ENCODE peak calls at places on chromosomes 4 and X, in six cellular contexts. U, X, A, L, K and O are unnamed samples.

GRCh38 chr4:27861381-27861787 is 1000.7 kb downstream of the STIM2 start:
- DNase-seq in U (no peak), X (no peak), A (peak), L (peak), K (no peak), O (no peak)

GRCh38 chrX:97159916-97160800 is 276.4 kb downstream of the RPA4 start:
- DNase-seq in U (no peak), X (no peak), A (peak), L (no peak), K (no peak), O (no peak)

GRCh38 chrX:56025872-56026571 is 206.1 kb upstream of the KLF8 start:
- DNase-seq in U (no peak), X (no peak), A (peak), L (no peak), K (no peak), O (no peak)

GRCh38 chr4:105147226-105148151 is 813 bp downstream of the TET2 start:
- DNase-seq in U (no peak), X (peak), A (peak), L (peak), K (no peak), O (no peak)

GRCh38 chr4:31918891-31919290 is 1198.7 kb downstream of the PCDH7 start:
- DNase-seq in U (no peak), X (no peak), A (no peak), L (no peak), K (no peak), O (no peak)

GRCh38 chrX:20742106-20742505 is 475.4 kb upstream of the RPS6KA3 start:
- DNase-seq in U (no peak), X (no peak), A (no peak), L (no peak), K (no peak), O (no peak)

GRCh38 chrX:6812087-6812486 is 277.2 kb upstream of the VCX3A start:
- DNase-seq in U (no peak), X (no peak), A (no peak), L (no peak), K (no peak), O (no peak)

GRCh38 chr4:7052923-7053715 is 9.9 kb downstream of the TADA2B start:
- DNase-seq in U (no peak), X (no peak), A (no peak), L (no peak), K (no peak), O (no peak)

GRCh38 chr4:165345663-165346417 is 18.4 kb downstream of the MSMO1 start:
- DNase-seq in U (no peak), X (no peak), A (no peak), L (no peak), K (no peak), O (no peak)

GRCh38 chrX:72715546-72715945 is 1.4 kb upstream of the PHKA1 start:
- DNase-seq in U (no peak), X (no peak), A (no peak), L (no peak), K (no peak), O (no peak)

GRCh38 chrX:72712094-72712755 is 1.9 kb downstream of the PHKA1 start:
- DNase-seq in U (no peak), X (no peak), A (no peak), L (no peak), K (no peak), O (no peak)

GRCh38 chrX:72713130-72713529 is 976 bp downstream of the PHKA1 start:
- DNase-seq in U (no peak), X (no peak), A (no peak), L (no peak), K (no peak), O (no peak)

GRCh38 chrX:72714471-72714916 is 388 bp upstream of the PHKA1 start:
- DNase-seq in U (peak), X (peak), A (peak), L (no peak), K (no peak), O (no peak)

GRCh38 chrX:72716766-72717165 is 2.7 kb upstream of the PHKA1 start:
- DNase-seq in U (no peak), X (no peak), A (peak), L (no peak), K (no peak), O (no peak)
- TF ChIP-seq POLR2A in U (no peak), X (no peak), A (no peak), L (no peak), K (no peak), O (no peak)

GRCh38 chrX:1378306-1378758 is 13.6 kb downstream of the SLC25A6 start:
- DNase-seq in U (peak), X (peak), A (no peak), L (no peak), K (no peak), O (no peak)
- TF ChIP-seq POLR2A in U (no peak), X (no peak), A (no peak), L (no peak), K (peak), O (no peak)

GRCh38 chrX:139209342-139209741 is 321.2 kb upstream of the F9 start:
- DNase-seq in U (no peak), X (no peak), A (no peak), L (no peak), K (no peak), O (no peak)

GRCh38 chrX:139213241-139213709 is 317.3 kb upstream of the F9 start:
- DNase-seq in U (no peak), X (no peak), A (no peak), L (no peak), K (no peak), O (no peak)

GRCh38 chrX:139206914-139207313 is 323.6 kb upstream of the F9 start:
- DNase-seq in U (no peak), X (no peak), A (no peak), L (no peak), K (no peak), O (no peak)

GRCh38 chrX:139207655-139208054 is 322.9 kb upstream of the F9 start:
- DNase-seq in U (no peak), X (no peak), A (no peak), L (no peak), K (no peak), O (no peak)

DNA sequence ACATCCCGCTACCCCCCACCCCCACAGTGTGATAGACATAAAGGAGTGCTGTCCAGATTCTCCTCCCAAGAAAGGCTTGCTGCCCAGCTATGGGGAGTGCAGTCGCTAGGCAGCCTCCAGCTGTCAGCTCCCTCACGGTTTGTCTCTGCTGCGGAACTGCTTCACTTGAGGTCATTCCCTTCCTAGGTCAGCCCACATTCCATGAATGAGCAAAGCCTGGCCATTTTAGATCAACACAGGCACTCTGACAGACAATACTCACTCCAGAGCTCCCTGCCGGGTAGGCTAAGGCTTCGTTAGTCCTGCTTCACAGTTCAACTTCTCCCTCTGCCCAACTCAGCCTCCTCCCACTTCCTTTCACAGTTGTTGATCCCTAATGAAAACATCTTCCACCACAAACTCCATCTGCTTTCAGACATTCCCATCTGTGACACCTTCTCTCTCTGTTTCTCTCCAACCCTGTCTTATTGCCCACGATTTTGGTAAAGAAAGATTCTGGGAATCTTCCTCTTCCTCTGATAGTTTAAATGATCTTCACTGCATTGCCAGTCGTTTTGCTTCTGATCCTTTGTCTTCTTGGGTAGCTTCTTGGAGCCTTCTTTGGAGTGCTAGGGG is 318.9 kb upstream of the F9 start:
- DNase-seq in U (no peak), X (no peak), A (no peak), L (no peak), K (no peak), O (no peak)
- TF ChIP-seq POLR2A in U (no peak), X (no peak), A (no peak), L (no peak), K (no peak), O (no peak)

GRCh38 chr4:89836897-89837384 is at the start of gene SNCA:
- DNase-seq in U (peak), X (peak), A (peak), L (no peak), K (peak), O (no peak)
- TF ChIP-seq POLR2A in U (no peak), X (no peak), A (no peak), L (no peak), K (no peak), O (no peak)